ENCODE peak calls at places on chromosomes 11 and 22, in four cellular contexts. J is activated CD4-positive, alpha-beta memory T cell treated with anti-CD3 and anti-CD28 coated beads for 36 hours; X is heart right ventricle; L is mucosa of descending colon. N is an unnamed sample.

GRCh38 chr11:844693-845644 is 2.3 kb downstream of the TSPAN4 start:
- DNase-seq in J (peak), L (peak), X (peak), N (no peak)

GRCh38 chr22:44957267-44957905 is 52.4 kb downstream of the PHF21B start:
- DNase-seq in J (no peak), L (no peak), X (no peak), N (no peak)

GRCh38 chr22:38941488-38941987 is 15.9 kb upstream of the APOBEC3A start:
- DNase-seq in J (peak), L (no peak), X (no peak), N (no peak)

GRCh38 chr11:113736323-113736722 is 30.2 kb upstream of the TMPRSS5 start:
- DNase-seq in J (no peak), L (no peak), X (no peak), N (no peak)

GRCh38 chr22:38034278-38034882 is 22.8 kb upstream of the PICK1 start:
- DNase-seq in L (peak), J (no peak), X (peak), N (no peak)

GRCh38 chr11:110455718-110456117 is 26.0 kb downstream of the FDX1 start:
- DNase-seq in J (peak), X (no peak), L (no peak), N (no peak)

GRCh38 chr11:68506908-68507307 is 46.4 kb downstream of the PPP6R3 start:
- DNase-seq in X (no peak), J (no peak), L (no peak), N (no peak)

GRCh38 chr11:120578591-120579154 is 67.1 kb downstream of the GRIK4 start:
- DNase-seq in X (no peak), L (no peak), J (no peak), N (no peak)

GRCh38 chr11:97722065-97722464 is 1298.7 kb upstream of the CNTN5 start:
- DNase-seq in X (no peak), L (peak), J (no peak), N (no peak)

GRCh38 chr22:22692707-22693530 is 48.5 kb downstream of the GGTLC2 start:
- DNase-seq in L (peak), J (peak), X (peak), N (peak)

GRCh38 chr11:73140213-73141030 is 1.7 kb downstream of the FCHSD2 start:
- DNase-seq in J (peak), L (peak), X (peak), N (no peak)

GRCh38 chr11:60914620-60915249 is 777 bp downstream of the TMEM109 start:
- DNase-seq in X (peak), L (peak), J (no peak), N (no peak)

GRCh38 chr11:126817096-126817495 is 183.5 kb downstream of the KIRREL3 start:
- DNase-seq in L (no peak), J (no peak), X (no peak), N (no peak)

GRCh38 chr22:31055322-31056159 is 25.6 kb upstream of the SMTN start:
- DNase-seq in J (no peak), X (peak), L (peak), N (no peak)

GRCh38 chr11:64186205-64187165 is 514 bp downstream of the STIP1 start:
- DNase-seq in L (peak), X (no peak), J (peak), N (no peak)

GRCh38 chr11:1194231-1194976 is 28.5 kb upstream of the MUC5B start:
- DNase-seq in J (no peak), X (no peak), L (no peak), N (no peak)

GRCh38 chr11:12111482-12112149 is 1.2 kb downstream of the MICAL2 start:
- DNase-seq in X (no peak), L (peak), J (no peak), N (no peak)

GRCh38 chr11:126339866-126340434 is 15.5 kb upstream of the ST3GAL4 start:
- DNase-seq in J (no peak), X (peak), L (no peak), N (no peak)

GRCh38 chr11:72685560-72686480 is 11.6 kb upstream of the PDE2A start:
- DNase-seq in L (peak), X (no peak), J (peak), N (no peak)

GRCh38 chr22:28766628-28767027 is 5.9 kb upstream of the CCDC117 start:
- DNase-seq in J (no peak), X (no peak), L (no peak), N (no peak)

GRCh38 chr11:125663910-125664309 is 16.7 kb downstream of the ACRV1 start:
- DNase-seq in L (no peak), X (no peak), J (no peak), N (no peak)

GRCh38 chr11:47886096-47886495 is 37.9 kb upstream of the NUP160 start:
- DNase-seq in J (peak), X (no peak), L (peak), N (no peak)

GRCh38 chr11:79419120-79419519 is 21.7 kb downstream of the TENM4 start:
- DNase-seq in J (no peak), L (peak), X (no peak), N (no peak)

GRCh38 chr11:24779791-24780190 is 282.9 kb downstream of the LUZP2 start:
- DNase-seq in J (no peak), X (no peak), L (no peak), N (no peak)

GRCh38 chr11:46050065-46050464 is 71.2 kb downstream of the PHF21A start:
- DNase-seq in L (no peak), J (no peak), X (no peak), N (no peak)

GRCh38 chr22:41831828-41832552 is 915 bp upstream of the SREBF2 start:
- DNase-seq in L (no peak), X (no peak), J (no peak), N (no peak)

GRCh38 chr11:14414470-14415461 is 55.8 kb upstream of the RRAS2 start:
- DNase-seq in X (no peak), J (peak), L (peak), N (peak)

GRCh38 chr11:16082532-16083055 is 273.8 kb downstream of the SOX6 start:
- DNase-seq in J (no peak), L (no peak), X (no peak), N (no peak)

GRCh38 chr22:19361501-19362103 is 69.9 kb downstream of the HIRA start:
- DNase-seq in J (no peak), L (no peak), X (no peak), N (no peak)

GRCh38 chr11:437228-437870 is 4.5 kb downstream of the ANO9 start:
- DNase-seq in X (peak), L (no peak), J (no peak), N (no peak)

GRCh38 chr11:85759915-85760314 is 51.0 kb downstream of the SYTL2 start:
- DNase-seq in L (no peak), X (no peak), J (no peak), N (no peak)

GRCh38 chr11:85826096-85826855 is 15.3 kb upstream of the SYTL2 start:
- DNase-seq in J (peak), L (peak), X (peak), N (no peak)

GRCh38 chr11:91257593-91258170 is 966.9 kb upstream of the FAT3 start:
- DNase-seq in J (no peak), X (no peak), L (no peak), N (no peak)

GRCh38 chr22:22156716-22157499 is 87.7 kb upstream of the VPREB1 start:
- DNase-seq in J (peak), X (no peak), L (peak), N (peak)

GRCh38 chr11:132054822-132055221 is 684.4 kb downstream of the NTM start:
- DNase-seq in L (no peak), X (no peak), J (no peak), N (no peak)

N was measured in central memory CD8-positive, alpha-beta T cell.